ENCODE peak calls at places on chromosomes 12 and 14, in ten cellular contexts. H, S, E, A, T, U, V, Q, I and J are unnamed samples.

GRCh38 chr12:57679697-57680096 is 14.2 kb upstream of the OS9 start:
- DNase-seq in H (no peak), S (no peak), E (no peak), A (no peak), T (no peak), U (no peak), V (no peak), Q (no peak), I (no peak), J (no peak)

GRCh38 chr12:66011731-66012130 is 118.8 kb downstream of the LLPH start:
- DNase-seq in H (peak; percentile 23), S (no peak), E (no peak), A (no peak), T (no peak), U (no peak), V (no peak), Q (no peak), I (no peak), J (no peak)

GRCh38 chr14:34911209-34912150 is 36.3 kb upstream of the BAZ1A start:
- DNase-seq in H (peak; percentile 4), S (peak; percentile 1), E (no peak), A (no peak), T (no peak), U (no peak), V (no peak), Q (peak; percentile 7), I (peak; percentile 12), J (no peak)

GRCh38 chr12:24719293-24719721 is 229.6 kb downstream of the BCAT1 start:
- DNase-seq in H (peak; percentile 48), S (no peak), E (no peak), A (no peak), T (no peak), U (no peak), V (no peak), Q (peak; percentile 67), I (peak; percentile 72), J (no peak)

GRCh38 chr12:111025792-111026430 is 105.5 kb upstream of the MYL2 start:
- DNase-seq in H (no peak), S (no peak), E (no peak), A (no peak), T (no peak), U (no peak), V (no peak), Q (no peak), I (no peak), J (no peak)

GRCh38 chr12:94460594-94460959 is 910 bp upstream of the CEP83 start:
- DNase-seq in H (no peak), S (no peak), E (no peak), A (no peak), T (no peak), U (no peak), V (no peak), Q (no peak), I (no peak), J (no peak)

GRCh38 chr14:60722836-60723217 is 1.3 kb downstream of the SIX4 start:
- DNase-seq in H (no peak), S (peak; percentile 65), E (peak; percentile 72), A (no peak), T (no peak), U (no peak), V (no peak), Q (no peak), I (no peak), J (peak; percentile 61)

GRCh38 chr12:608413-608812 is 54.8 kb downstream of the NINJ2 start:
- DNase-seq in H (no peak), S (no peak), E (no peak), A (no peak), T (no peak), U (no peak), V (no peak), Q (no peak), I (no peak), J (no peak)

GRCh38 chr12:24546084-24546483 is 402.8 kb downstream of the BCAT1 start:
- DNase-seq in H (no peak), S (no peak), E (no peak), A (no peak), T (no peak), U (no peak), V (no peak), Q (no peak), I (no peak), J (no peak)

DNA sequence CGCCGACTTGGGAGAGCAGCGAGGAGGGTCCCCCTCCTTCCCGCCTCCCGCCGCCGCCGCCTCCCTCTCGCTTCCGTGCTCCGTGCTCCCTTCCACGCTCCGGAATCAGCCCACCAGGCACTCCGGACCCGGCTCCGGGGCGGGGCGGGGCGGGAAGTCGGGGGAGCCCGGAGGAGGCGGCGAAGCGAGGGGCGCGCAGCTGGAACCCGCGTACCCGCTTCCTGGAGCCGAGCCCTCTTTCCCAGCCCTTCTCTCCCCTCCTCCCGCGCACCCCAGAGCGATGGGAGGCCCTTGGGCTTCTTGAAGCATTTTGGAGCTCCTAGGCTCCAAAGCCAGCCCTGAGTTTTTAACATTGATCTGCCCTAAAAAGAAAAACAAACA is at the start of gene SYNDIG1L:
- DNase-seq in H (no peak), S (no peak), E (no peak), A (no peak), T (no peak), U (no peak), V (no peak), Q (no peak), I (no peak), J (no peak)
- H3K4me3 ChIP-seq in H (no peak within 1 kb of the TSS), S (peak within 1 kb of the TSS; percentile 26), E (no peak within 1 kb of the TSS), A (peak within 1 kb of the TSS; percentile 23), T (no peak within 1 kb of the TSS), U (peak within 1 kb of the TSS; percentile 9), V (peak within 1 kb of the TSS; percentile 30), Q (no peak within 1 kb of the TSS), I (no peak within 1 kb of the TSS), J (no peak within 1 kb of the TSS)

DNA sequence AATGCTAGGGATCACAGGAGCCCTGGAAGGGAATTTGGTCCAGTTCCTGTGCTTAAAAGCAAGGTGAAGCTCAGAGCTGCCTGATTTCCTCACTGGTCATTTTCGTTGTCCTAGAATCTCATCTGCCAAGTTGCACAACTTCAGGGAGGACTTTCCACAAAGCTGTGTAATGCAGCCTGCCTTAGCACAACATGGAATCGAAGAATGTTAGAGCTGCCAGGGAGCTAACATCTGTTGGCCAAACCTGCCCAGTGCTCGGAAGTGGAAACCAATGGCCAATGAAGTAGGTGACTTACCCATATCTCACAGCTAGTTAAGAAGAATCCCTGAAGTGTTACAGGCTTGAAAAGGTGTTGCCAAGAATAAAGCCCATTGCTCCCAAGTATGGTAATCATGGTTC is 79.9 kb upstream of the SSTR1 start:
- DNase-seq in H (no peak), S (no peak), E (no peak), A (no peak), T (no peak), U (no peak), V (no peak), Q (no peak), I (no peak), J (no peak)
- H3K4me3 ChIP-seq in H (no peak overlapping the region), S (no peak overlapping the region), E (no peak overlapping the region), A (no peak overlapping the region), T (no peak overlapping the region), U (no peak overlapping the region), V (no peak overlapping the region), Q (no peak overlapping the region), I (no peak overlapping the region), J (no peak overlapping the region)

GRCh38 chr12:63845726-63846125 is 1.2 kb downstream of the SRGAP1 start:
- DNase-seq in H (no peak), S (peak; percentile 13), E (no peak), A (no peak), T (no peak), U (no peak), V (no peak), Q (no peak), I (peak; percentile 34), J (no peak)
- H3K4me3 ChIP-seq in H (peak overlapping the region; percentile 94), S (peak overlapping the region; percentile 85), E (no peak overlapping the region), A (peak overlapping the region; percentile 77), T (peak overlapping the region; percentile 84), U (peak overlapping the region; percentile 70), V (peak overlapping the region; percentile 98), Q (peak overlapping the region; percentile 98), I (peak overlapping the region; percentile 96), J (peak overlapping the region; percentile 73)

DNA sequence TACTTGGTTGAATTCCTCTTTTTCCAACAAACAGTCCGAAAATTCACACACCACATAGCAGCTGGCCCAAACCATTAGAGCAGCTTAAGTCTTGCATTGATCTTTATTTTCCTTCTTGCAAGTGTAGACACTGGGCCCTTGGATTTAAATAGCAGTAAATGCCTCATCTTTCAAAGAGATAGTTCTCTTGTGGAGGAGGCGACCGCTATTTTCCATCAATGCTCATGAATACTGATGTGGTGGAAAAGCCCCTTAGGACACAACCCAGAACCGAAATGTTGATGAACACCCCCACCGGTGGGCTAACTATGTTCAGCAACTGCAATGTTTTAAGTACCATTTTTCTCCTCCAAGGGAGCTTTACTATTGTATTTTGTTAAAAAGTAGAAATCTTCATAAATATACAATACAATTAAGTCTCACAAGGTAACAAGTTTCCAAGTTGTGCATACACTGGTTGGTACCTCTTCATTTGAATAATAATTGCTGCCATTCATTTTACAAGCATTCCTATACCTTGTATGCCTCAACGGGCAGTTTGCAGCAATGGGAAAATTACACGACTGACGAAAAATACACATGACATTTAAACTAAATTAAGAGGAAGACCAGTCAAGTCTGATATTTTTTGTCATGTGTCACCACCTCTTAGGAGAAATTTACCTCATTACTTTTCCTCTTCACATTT is 18.0 kb downstream of the NIN start:
- DNase-seq in H (no peak), S (no peak), E (no peak), A (no peak), T (no peak), U (no peak), V (no peak), Q (no peak), I (no peak), J (no peak)
- H3K4me3 ChIP-seq in H (no peak overlapping the region), S (no peak overlapping the region), E (no peak overlapping the region), A (no peak overlapping the region), T (no peak overlapping the region), U (peak overlapping the region; percentile 11), V (no peak overlapping the region), Q (no peak overlapping the region), I (no peak overlapping the region), J (no peak overlapping the region)